ENCODE peak calls at places on chromosomes 16 and 17, in six cellular contexts. W is sigmoid colon; K is CD4-positive, alpha-beta T cell; Q is germinal center; T is choroid plexus epithelial cell; O is activated naive CD8-positive, alpha-beta T cell treated with anti-CD3 and anti-CD28 coated beads, Interleukin-2, amount 50 U/mL, for 24 hours. V is an unnamed sample.

GRCh38 chr16:87877942-87878507 is 8.7 kb upstream of the SLC7A5 start:
- DNase-seq in O (peak), Q (no peak), W (no peak), K (no peak), T (no peak), V (no peak)

GRCh38 chr16:66013497-66013896 is 353.0 kb upstream of the CDH5 start:
- DNase-seq in Q (no peak), W (no peak), O (no peak), K (no peak), T (no peak), V (no peak)

GRCh38 chr17:32971171-32971570 is 20.5 kb upstream of the SPACA3 start:
- DNase-seq in T (peak), W (no peak), O (peak), K (no peak), Q (no peak), V (peak)

GRCh38 chr16:30748634-30749445 is 615 bp downstream of the PHKG2 start:
- DNase-seq in O (peak), Q (peak), K (no peak), T (peak), W (peak), V (peak)

GRCh38 chr17:48483471-48484131 is 47.2 kb downstream of the HOXB1 start:
- DNase-seq in Q (peak), T (peak), K (no peak), O (peak), W (peak), V (peak)

GRCh38 chr17:45092932-45093430 is 31.9 kb downstream of the NMT1 start:
- DNase-seq in O (no peak), T (peak), K (no peak), W (peak), Q (no peak), V (peak)

GRCh38 chr16:70254095-70254964 is 2.6 kb upstream of the EXOSC6 start:
- DNase-seq in Q (no peak), T (peak), W (no peak), K (no peak), O (no peak), V (peak)

GRCh38 chr16:77974883-77975282 is 47.5 kb upstream of the CLEC3A start:
- DNase-seq in O (no peak), Q (no peak), W (no peak), K (no peak), T (peak), V (no peak)

GRCh38 chr16:89536371-89536770 is 24.1 kb upstream of the RPL13 start:
- DNase-seq in T (no peak), O (no peak), Q (no peak), W (no peak), K (no peak), V (no peak)

GRCh38 chr16:89826531-89827382 is 1.5 kb upstream of the SPIRE2 start:
- DNase-seq in Q (no peak), T (no peak), W (no peak), O (no peak), K (no peak), V (no peak)

GRCh38 chr17:77838748-77839147 is 119.8 kb upstream of the TNRC6C start:
- DNase-seq in Q (no peak), K (no peak), O (no peak), W (peak), T (no peak), V (no peak)

GRCh38 chr17:78268191-78268874 is 36.9 kb downstream of the TMEM235 start:
- DNase-seq in K (no peak), T (no peak), O (no peak), Q (no peak), W (no peak), V (no peak)

GRCh38 chr17:50541916-50542688 is 4.9 kb upstream of the SPATA20 start:
- DNase-seq in T (peak), W (peak), Q (peak), K (peak), O (peak), V (peak)

GRCh38 chr16:79093554-79093967 is 507.0 kb downstream of the MAF start:
- DNase-seq in Q (peak), T (no peak), W (no peak), O (peak), K (peak), V (no peak)

GRCh38 chr16:56551796-56552738 is 12.8 kb upstream of the MT4 start:
- DNase-seq in O (no peak), Q (no peak), W (peak), K (no peak), T (no peak), V (no peak)

GRCh38 chr17:42132941-42133340 is 10.3 kb downstream of the HSPB9 start:
- DNase-seq in T (peak), W (no peak), K (no peak), Q (no peak), O (peak), V (peak)

GRCh38 chr17:45656527-45657181 is 127.5 kb upstream of the CRHR1 start:
- DNase-seq in O (no peak), Q (no peak), K (no peak), W (no peak), T (no peak), V (no peak)

GRCh38 chr16:66476328-66477027 is 49.4 kb downstream of the BEAN1 start:
- DNase-seq in K (no peak), Q (peak), W (peak), T (peak), O (peak), V (no peak)

GRCh38 chr16:15434079-15434424 is 336 bp upstream of the BMERB1 start:
- DNase-seq in W (no peak), Q (no peak), T (no peak), K (no peak), O (no peak), V (no peak)

GRCh38 chr17:66711403-66711802 is 123.5 kb upstream of the CACNG5 start:
- DNase-seq in T (no peak), Q (no peak), O (no peak), K (no peak), W (no peak), V (no peak)

GRCh38 chr17:78400581-78401240 is 22.3 kb downstream of the PGS1 start:
- DNase-seq in K (no peak), Q (no peak), W (no peak), T (no peak), O (no peak), V (no peak)

GRCh38 chr17:44308865-44309264 is 464 bp downstream of the RUNDC3A start:
- DNase-seq in K (no peak), O (no peak), W (no peak), Q (no peak), T (no peak), V (no peak)

GRCh38 chr16:85524630-85525463 is 88.3 kb upstream of the GSE1 start:
- DNase-seq in O (no peak), K (no peak), W (peak), T (peak), Q (peak), V (peak)

GRCh38 chr17:7549401-7550055 is 670 bp downstream of the TNFSF12 start:
- DNase-seq in Q (peak), W (peak), K (peak), T (no peak), O (peak), V (no peak)